ENCODE peak calls at places on chromosomes 1 and 21, in six cellular contexts. E is AG04449, H is endodermal cell, B is kidney, I is tibial artery, U is AG09319. Z is an unnamed sample.
A peak's percentile ranks its signal among the peaks of the same experiment; 100 is the strongest.

GRCh38 chr21:28174006-28174405 is 818.7 kb downstream of the LTN1 start:
- DNase-seq in E (no peak), H (no peak), B (no peak), I (no peak), U (no peak), Z (no peak)

GRCh38 chr1:159949123-159949522 is 3.7 kb upstream of the IGSF9 start:
- DNase-seq in E (no peak), H (peak; percentile 44), B (no peak), I (peak; percentile 21), U (no peak), Z (no peak)

GRCh38 chr1:65650682-65651081 is 142.0 kb upstream of the PDE4B start:
- DNase-seq in E (no peak), H (no peak), B (no peak), I (no peak), U (no peak), Z (no peak)

GRCh38 chr21:35467536-35467935 is 418.4 kb upstream of the RUNX1 start:
- DNase-seq in E (peak; percentile 31), H (no peak), B (no peak), I (no peak), U (no peak), Z (no peak)

GRCh38 chr1:184110253-184111204 is 59.0 kb downstream of the TSEN15 start:
- DNase-seq in E (no peak), H (no peak), B (no peak), I (no peak), U (no peak), Z (no peak)

GRCh38 chr1:8941906-8942305 is 3.8 kb upstream of the CA6 start:
- DNase-seq in E (peak; percentile 37), H (no peak), B (no peak), I (no peak), U (no peak), Z (no peak)

GRCh38 chr21:26140185-26140584 is 30.4 kb downstream of the APP start:
- DNase-seq in E (peak; percentile 57), H (no peak), B (peak; percentile 76), I (peak; percentile 72), U (peak; percentile 86), Z (peak; percentile 86)

GRCh38 chr1:9413143-9413876 is 120.6 kb downstream of the SPSB1 start:
- DNase-seq in E (no peak), H (peak; percentile 84), B (peak; percentile 88), I (peak; percentile 91), U (peak; percentile 67), Z (no peak)

GRCh38 chr1:50974618-50974935 is 4.5 kb downstream of the CDKN2C start:
- DNase-seq in E (no peak), H (no peak), B (no peak), I (no peak), U (no peak), Z (no peak)

GRCh38 chr1:43994071-43994470 is 2.7 kb downstream of the CCDC24 start:
- DNase-seq in E (no peak), H (no peak), B (no peak), I (no peak), U (no peak), Z (no peak)

GRCh38 chr1:3874736-3875135 is 17.5 kb downstream of the DFFB start:
- DNase-seq in E (no peak), H (no peak), B (no peak), I (no peak), U (no peak), Z (no peak)

GRCh38 chr1:186512698-186513457 is 52.0 kb upstream of the PDC start:
- DNase-seq in E (no peak), H (peak; percentile 55), B (no peak), I (no peak), U (no peak), Z (no peak)

GRCh38 chr1:151512801-151513625 is 1.8 kb downstream of the CGN start:
- DNase-seq in E (no peak), H (peak; percentile 87), B (peak; percentile 80), I (no peak), U (no peak), Z (no peak)

GRCh38 chr1:176341656-176342055 is 121.3 kb upstream of the PAPPA2 start:
- DNase-seq in E (no peak), H (no peak), B (no peak), I (no peak), U (no peak), Z (no peak)

GRCh38 chr1:71228236-71228635 is 147.4 kb upstream of the ZRANB2 start:
- DNase-seq in E (no peak), H (no peak), B (no peak), I (no peak), U (no peak), Z (no peak)

GRCh38 chr21:19950347-19950746 is 1047.9 kb upstream of the NCAM2 start:
- DNase-seq in E (no peak), H (no peak), B (no peak), I (no peak), U (no peak), Z (no peak)

GRCh38 chr1:206737729-206738222 is 32.8 kb upstream of the IL19 start:
- DNase-seq in E (no peak), H (no peak), B (no peak), I (no peak), U (no peak), Z (no peak)

GRCh38 chr1:190754769-190755168 is 277.1 kb upstream of the BRINP3 start:
- DNase-seq in E (no peak), H (no peak), B (no peak), I (no peak), U (no peak), Z (no peak)

GRCh38 chr1:16122916-16123315 is 33.0 kb downstream of the EPHA2 start:
- DNase-seq in E (peak; percentile 88), H (peak; percentile 40), B (peak; percentile 84), I (no peak), U (peak; percentile 63), Z (peak; percentile 37)

GRCh38 chr1:3315991-3316943 is 138.2 kb upstream of the ARHGEF16 start:
- DNase-seq in E (no peak), H (no peak), B (no peak), I (no peak), U (no peak), Z (no peak)

GRCh38 chr1:221998186-221998612 is 256.3 kb upstream of the DUSP10 start:
- DNase-seq in E (no peak), H (no peak), B (no peak), I (no peak), U (no peak), Z (no peak)

GRCh38 chr21:45283019-45283610 is 4.6 kb downstream of the POFUT2 start:
- DNase-seq in E (no peak), H (peak; percentile 29), B (peak; percentile 67), I (peak; percentile 52), U (no peak), Z (no peak)

GRCh38 chr1:224510880-224511645 is 76.5 kb upstream of the WDR26 start:
- DNase-seq in E (no peak), H (no peak), B (no peak), I (no peak), U (no peak), Z (no peak)

GRCh38 chr1:204128464-204128963 is 23.3 kb downstream of the ETNK2 start:
- DNase-seq in E (no peak), H (no peak), B (no peak), I (no peak), U (no peak), Z (no peak)

GRCh38 chr1:183806650-183807049 is 1.7 kb downstream of the RGL1 start:
- DNase-seq in E (no peak), H (no peak), B (no peak), I (no peak), U (no peak), Z (no peak)

GRCh38 chr21:44327603-44327974 is 11.6 kb downstream of the CFAP410 start:
- DNase-seq in E (no peak), H (no peak), B (no peak), I (no peak), U (no peak), Z (no peak)

GRCh38 chr21:45726438-45726837 is 82.9 kb downstream of the PCBP3 start:
- DNase-seq in E (no peak), H (no peak), B (peak; percentile 38), I (no peak), U (no peak), Z (no peak)

GRCh38 chr1:27804791-27805190 is 25.8 kb upstream of the PPP1R8 start:
- DNase-seq in E (no peak), H (no peak), B (no peak), I (no peak), U (no peak), Z (no peak)

GRCh38 chr1:114671011-114671938 is 1.4 kb upstream of the DENND2C start:
- DNase-seq in E (no peak), H (no peak), B (no peak), I (no peak), U (no peak), Z (no peak)

GRCh38 chr1:25797939-25798338 is 2.1 kb upstream of the SELENON start:
- DNase-seq in E (no peak), H (peak; percentile 91), B (no peak), I (no peak), U (no peak), Z (no peak)

GRCh38 chr1:51527144-51527543 is 8.1 kb upstream of the EPS15 start:
- DNase-seq in E (no peak), H (no peak), B (no peak), I (no peak), U (no peak), Z (no peak)

DNA sequence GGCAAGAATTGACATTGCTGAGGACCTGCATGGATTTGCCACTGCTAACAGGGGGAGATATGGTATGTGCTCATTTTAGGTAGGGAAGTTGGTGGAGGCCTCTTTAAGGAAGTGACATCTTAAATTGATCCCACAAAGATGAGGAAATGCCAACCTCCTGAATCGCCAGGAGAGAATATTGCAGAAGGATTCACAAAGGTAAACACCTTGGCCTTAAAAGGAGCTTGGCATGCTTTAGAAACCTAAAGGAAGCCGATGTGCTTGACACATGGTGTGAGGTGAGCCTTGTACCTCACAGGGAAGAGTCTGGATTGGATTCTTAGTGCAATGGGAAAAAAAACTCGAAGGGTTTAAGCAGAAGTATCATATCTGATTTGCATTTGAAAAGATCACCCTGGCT is 470.5 kb upstream of the DAB1 start:
- DNase-seq in E (no peak), H (no peak), B (no peak), I (no peak), U (no peak), Z (no peak)
- TF ChIP-seq CTCF in E (no peak), H (no peak), B (no peak), I (no peak), U (no peak), Z (no peak)

GRCh38 chr1:18721776-18722175 is 91.1 kb downstream of the PAX7 start:
- DNase-seq in E (no peak), H (no peak), B (no peak), I (no peak), U (no peak), Z (no peak)
- TF ChIP-seq CTCF in E (no peak), H (no peak), B (no peak), I (no peak), U (no peak), Z (no peak)

GRCh38 chr21:31459457-31459856 is 115.4 kb upstream of the TIAM1 start:
- DNase-seq in E (no peak), H (peak; percentile 72), B (no peak), I (no peak), U (no peak), Z (no peak)
- TF ChIP-seq CTCF in E (no peak), H (peak; percentile 70), B (no peak), I (no peak), U (no peak), Z (no peak)

DNA sequence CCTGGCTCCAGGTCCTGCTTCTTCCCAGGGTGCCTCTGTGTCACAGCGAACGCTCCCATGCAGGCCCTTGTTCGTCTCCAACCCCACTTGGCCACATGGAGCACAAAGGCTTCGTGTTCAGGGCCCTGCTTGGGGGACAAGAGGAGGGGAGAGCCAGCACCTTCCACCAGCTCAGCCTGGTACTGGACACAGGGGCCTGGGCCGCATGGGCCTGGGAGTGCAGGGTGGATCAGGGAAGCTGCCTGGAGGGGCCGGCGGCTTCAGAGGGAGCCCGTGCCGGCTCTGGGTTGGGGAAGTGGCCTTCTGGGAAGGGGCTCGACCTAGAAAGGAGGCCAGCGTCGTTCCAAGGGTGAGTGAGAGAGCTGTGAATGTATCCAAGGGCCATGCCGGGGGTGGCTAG is 53.0 kb downstream of the UMODL1 start:
- DNase-seq in E (no peak), H (no peak), B (peak; percentile 55), I (no peak), U (no peak), Z (no peak)
- TF ChIP-seq CTCF in E (no peak), H (no peak), B (no peak), I (no peak), U (no peak), Z (no peak)